ENCODE peak calls at places on chromosomes 6 and 20, in four cellular contexts. V is activated CD8-positive, alpha-beta memory T cell treated with anti-CD3 and anti-CD28 coated beads, Interleukin-2, amount 10 ng/mL, durations not matched to agents 7 days and 5 days; I is NCI-H345; Y is NCI-H1417. D is an unnamed sample.

GRCh38 chr6:147910254-147910653 is 401.8 kb downstream of the SAMD5 start:
- DNase-seq in V (no peak), I (no peak), Y (no peak), D (no peak)

GRCh38 chr6:151993364-151993763 is 185.9 kb downstream of the ESR1 start:
- DNase-seq in V (no peak), I (no peak), Y (no peak), D (no peak)

GRCh38 chr6:34179106-34179720 is 33.3 kb upstream of the GRM4 start:
- DNase-seq in V (no peak), I (no peak), Y (no peak), D (no peak)

GRCh38 chr6:142835787-142836186 is 109.2 kb downstream of the HIVEP2 start:
- DNase-seq in V (no peak), I (no peak), Y (no peak), D (no peak)

GRCh38 chr20:37902504-37903313 is at the start of gene VSTM2L:
- DNase-seq in V (no peak), I (peak; percentile 59), Y (no peak), D (peak; percentile 8)

GRCh38 chr20:48035961-48036731 is 250.9 kb upstream of the SULF2 start:
- DNase-seq in V (no peak), I (no peak), Y (no peak), D (no peak)

GRCh38 chr6:135438907-135439535 is 58.5 kb downstream of the AHI1 start:
- DNase-seq in V (no peak), I (peak; percentile 15), Y (peak; percentile 63), D (peak; percentile 40)

GRCh38 chr6:166572370-166573261 is 13.9 kb downstream of the RAMACL start:
- DNase-seq in V (no peak), I (no peak), Y (peak; percentile 16), D (no peak)

GRCh38 chr6:13294499-13295069 is 33.8 kb downstream of the TBC1D7 start:
- DNase-seq in V (no peak), I (no peak), Y (no peak), D (no peak)

GRCh38 chr6:56246941-56247653 is at the start of gene COL21A1:
- DNase-seq in V (no peak), I (peak; percentile 55), Y (no peak), D (peak; percentile 21)

GRCh38 chr6:44629636-44630035 is 242.1 kb downstream of the CDC5L start:
- DNase-seq in V (no peak), I (no peak), Y (no peak), D (no peak)

GRCh38 chr6:161443868-161444267 is 170.0 kb upstream of the AGPAT4 start:
- DNase-seq in V (no peak), I (no peak), Y (peak; percentile 36), D (peak; percentile 96)

GRCh38 chr6:22320750-22321149 is 23.9 kb upstream of the PRL start:
- DNase-seq in V (no peak), I (no peak), Y (no peak), D (no peak)

GRCh38 chr6:110410534-110410933 is 4.8 kb downstream of the DDO start:
- DNase-seq in V (no peak), I (no peak), Y (no peak), D (no peak)

GRCh38 chr20:1263853-1264252 is 2.2 kb upstream of the SNPH start:
- DNase-seq in V (no peak), I (no peak), Y (no peak), D (no peak)

GRCh38 chr6:41036188-41036587 is 2.8 kb downstream of the UNC5CL start:
- DNase-seq in V (no peak), I (no peak), Y (no peak), D (no peak)

GRCh38 chr6:129884211-129884610 is 23.1 kb upstream of the TMEM244 start:
- DNase-seq in V (no peak), I (no peak), Y (no peak), D (no peak)

GRCh38 chr6:79687759-79688158 is 56.6 kb downstream of the SH3BGRL2 start:
- DNase-seq in V (no peak), I (no peak), Y (peak; percentile 84), D (peak; percentile 48)

GRCh38 chr6:42460892-42461291 is 9.2 kb upstream of the TRERF1 start:
- DNase-seq in V (no peak), I (no peak), Y (no peak), D (no peak)

GRCh38 chr6:68197356-68197755 is 437.7 kb upstream of the ADGRB3 start:
- DNase-seq in V (no peak), I (no peak), Y (no peak), D (no peak)

GRCh38 chr20:47181056-47181862 is 175.2 kb downstream of the ZMYND8 start:
- DNase-seq in V (peak; percentile 57), I (no peak), Y (peak; percentile 7), D (no peak)

GRCh38 chr20:48614593-48615274 is 213.1 kb downstream of the PREX1 start:
- DNase-seq in V (no peak), I (no peak), Y (no peak), D (no peak)

GRCh38 chr20:61780066-61780465 is 285.6 kb downstream of the TAF4 start:
- DNase-seq in V (no peak), I (no peak), Y (no peak), D (no peak)

D was measured in NCI-H1105 treated with DMSO at 0.1 percent for 48 hours.